ENCODE peak calls at places on chromosomes 2 and 18, in nine cellular contexts. M is SJSA1, G is astrocyte of the spinal cord, E is fibroblast of mammary gland, C is sigmoid colon, W is upper lobe of left lung, K is body of pancreas, N is GM12865, U is left ventricle myocardium inferior. V is an unnamed sample.

GRCh38 chr2:48482313-48482712 is 47.6 kb upstream of the STON1 start:
- DNase-seq in M (no peak), G (peak), E (peak), C (no peak), W (no peak), K (no peak), N (no peak), U (no peak), V (peak)

GRCh38 chr2:184560603-184561002 is 37.7 kb upstream of the ZNF804A start:
- DNase-seq in M (no peak), G (no peak), E (no peak), C (no peak), W (no peak), K (no peak), N (no peak), U (no peak), V (no peak)

GRCh38 chr2:216665717-216666116 is 29.6 kb downstream of the IGFBP5 start:
- DNase-seq in M (no peak), G (no peak), E (no peak), C (no peak), W (no peak), K (peak), N (no peak), U (no peak), V (peak)

GRCh38 chr2:71788186-71788525 is 334.8 kb downstream of the DYSF start:
- DNase-seq in M (peak), G (no peak), E (no peak), C (no peak), W (no peak), K (no peak), N (no peak), U (no peak), V (no peak)

GRCh38 chr2:103353754-103354153 is 591.9 kb downstream of the TMEM182 start:
- DNase-seq in M (no peak), G (no peak), E (no peak), C (no peak), W (no peak), K (no peak), N (no peak), U (no peak), V (no peak)

GRCh38 chr2:189613077-189613636 is 32.6 kb upstream of the SLC40A1 start:
- DNase-seq in M (peak), G (peak), E (peak), C (no peak), W (peak), K (peak), N (no peak), U (no peak), V (peak)

GRCh38 chr18:22765889-22766288 is 167.2 kb upstream of the RBBP8 start:
- DNase-seq in M (no peak), G (peak), E (no peak), C (no peak), W (no peak), K (no peak), N (no peak), U (no peak), V (peak)

GRCh38 chr2:31244101-31244500 is 10.1 kb downstream of the EHD3 start:
- DNase-seq in M (no peak), G (no peak), E (no peak), C (no peak), W (no peak), K (no peak), N (no peak), U (no peak), V (no peak)

GRCh38 chr2:85255813-85256581 is 71.8 kb downstream of the TGOLN2 start:
- DNase-seq in M (peak), G (peak), E (no peak), C (no peak), W (no peak), K (peak), N (no peak), U (no peak), V (peak)

GRCh38 chr18:10090668-10091067 is 176.9 kb downstream of the VAPA start:
- DNase-seq in M (no peak), G (no peak), E (no peak), C (no peak), W (no peak), K (no peak), N (no peak), U (no peak), V (no peak)

GRCh38 chr2:227160164-227160563 is 3.8 kb downstream of the COL4A4 start:
- DNase-seq in M (no peak), G (no peak), E (no peak), C (no peak), W (no peak), K (no peak), N (no peak), U (no peak), V (no peak)

GRCh38 chr18:56107821-56108485 is 520.0 kb upstream of the TCF4 start:
- DNase-seq in M (no peak), G (no peak), E (no peak), C (no peak), W (no peak), K (no peak), N (no peak), U (no peak), V (no peak)

GRCh38 chr2:163044116-163044515 is 205.5 kb upstream of the KCNH7 start:
- DNase-seq in M (no peak), G (no peak), E (no peak), C (no peak), W (no peak), K (no peak), N (no peak), U (no peak), V (no peak)

GRCh38 chr18:63974991-63975390 is 5.1 kb downstream of the SERPINB8 start:
- DNase-seq in M (no peak), G (peak), E (peak), C (no peak), W (no peak), K (no peak), N (peak), U (no peak), V (peak)

GRCh38 chr2:147100406-147101035 is 744.3 kb upstream of the ACVR2A start:
- DNase-seq in M (no peak), G (peak), E (peak), C (no peak), W (no peak), K (no peak), N (no peak), U (no peak), V (peak)

GRCh38 chr2:164538250-164538866 is 82.9 kb downstream of the GRB14 start:
- DNase-seq in M (no peak), G (peak), E (peak), C (no peak), W (no peak), K (no peak), N (peak), U (no peak), V (peak)

GRCh38 chr2:9419558-9419957 is 3.8 kb downstream of the ITGB1BP1 start:
- DNase-seq in M (no peak), G (no peak), E (no peak), C (no peak), W (no peak), K (no peak), N (no peak), U (no peak), V (no peak)

GRCh38 chr18:3451166-3451988 is 1.4 kb downstream of the TGIF1 start:
- DNase-seq in M (peak), G (peak), E (peak), C (peak), W (peak), K (peak), N (peak), U (peak), V (peak)

GRCh38 chr2:193929131-193929530 is 1727.9 kb upstream of the SLC39A10 start:
- DNase-seq in M (no peak), G (no peak), E (no peak), C (no peak), W (no peak), K (no peak), N (no peak), U (no peak), V (no peak)

GRCh38 chr2:220315098-220315785 is 687.8 kb downstream of the SLC4A3 start:
- DNase-seq in M (no peak), G (no peak), E (peak), C (no peak), W (no peak), K (no peak), N (no peak), U (no peak), V (no peak)

GRCh38 chr2:172772637-172773036 is 37.0 kb downstream of the RAPGEF4 start:
- DNase-seq in M (no peak), G (peak), E (peak), C (no peak), W (no peak), K (no peak), N (no peak), U (no peak), V (peak)

GRCh38 chr18:33212363-33212762 is 228.2 kb downstream of the CCDC178 start:
- DNase-seq in M (no peak), G (no peak), E (no peak), C (no peak), W (no peak), K (no peak), N (no peak), U (no peak), V (no peak)

GRCh38 chr2:25197336-25198208 is 29.2 kb upstream of the POMC start:
- DNase-seq in M (no peak), G (peak), E (no peak), C (no peak), W (no peak), K (no peak), N (no peak), U (no peak), V (no peak)

GRCh38 chr2:128602699-128603101 is 284.0 kb upstream of the HS6ST1 start:
- DNase-seq in M (no peak), G (no peak), E (no peak), C (no peak), W (peak), K (peak), N (no peak), U (peak), V (no peak)

GRCh38 chr2:5077479-5078089 is 614.6 kb upstream of the SOX11 start:
- DNase-seq in M (no peak), G (peak), E (no peak), C (no peak), W (no peak), K (no peak), N (no peak), U (no peak), V (peak)

GRCh38 chr2:43152186-43152585 is 74.2 kb downstream of the ZFP36L2 start:
- DNase-seq in M (no peak), G (no peak), E (no peak), C (no peak), W (no peak), K (no peak), N (no peak), U (no peak), V (no peak)

GRCh38 chr2:213225866-213226265 is 58.4 kb upstream of the SPAG16 start:
- DNase-seq in M (no peak), G (no peak), E (no peak), C (no peak), W (no peak), K (no peak), N (no peak), U (no peak), V (no peak)

GRCh38 chr2:177553176-177553909 is 160.8 kb downstream of the AGPS start:
- DNase-seq in M (no peak), G (peak), E (peak), C (no peak), W (no peak), K (no peak), N (no peak), U (no peak), V (peak)

GRCh38 chr2:168849610-168850009 is 40.6 kb downstream of the SPC25 start:
- DNase-seq in M (no peak), G (peak), E (peak), C (no peak), W (no peak), K (peak), N (peak), U (peak), V (peak)

GRCh38 chr18:48777026-48777736 is 173.6 kb downstream of the SMAD7 start:
- DNase-seq in M (no peak), G (peak), E (peak), C (peak), W (peak), K (peak), N (peak), U (peak), V (peak)

GRCh38 chr2:175205523-175205922 is 24.0 kb upstream of the ATP5MC3 start:
- DNase-seq in M (no peak), G (peak), E (peak), C (no peak), W (no peak), K (no peak), N (no peak), U (no peak), V (peak)

DNA sequence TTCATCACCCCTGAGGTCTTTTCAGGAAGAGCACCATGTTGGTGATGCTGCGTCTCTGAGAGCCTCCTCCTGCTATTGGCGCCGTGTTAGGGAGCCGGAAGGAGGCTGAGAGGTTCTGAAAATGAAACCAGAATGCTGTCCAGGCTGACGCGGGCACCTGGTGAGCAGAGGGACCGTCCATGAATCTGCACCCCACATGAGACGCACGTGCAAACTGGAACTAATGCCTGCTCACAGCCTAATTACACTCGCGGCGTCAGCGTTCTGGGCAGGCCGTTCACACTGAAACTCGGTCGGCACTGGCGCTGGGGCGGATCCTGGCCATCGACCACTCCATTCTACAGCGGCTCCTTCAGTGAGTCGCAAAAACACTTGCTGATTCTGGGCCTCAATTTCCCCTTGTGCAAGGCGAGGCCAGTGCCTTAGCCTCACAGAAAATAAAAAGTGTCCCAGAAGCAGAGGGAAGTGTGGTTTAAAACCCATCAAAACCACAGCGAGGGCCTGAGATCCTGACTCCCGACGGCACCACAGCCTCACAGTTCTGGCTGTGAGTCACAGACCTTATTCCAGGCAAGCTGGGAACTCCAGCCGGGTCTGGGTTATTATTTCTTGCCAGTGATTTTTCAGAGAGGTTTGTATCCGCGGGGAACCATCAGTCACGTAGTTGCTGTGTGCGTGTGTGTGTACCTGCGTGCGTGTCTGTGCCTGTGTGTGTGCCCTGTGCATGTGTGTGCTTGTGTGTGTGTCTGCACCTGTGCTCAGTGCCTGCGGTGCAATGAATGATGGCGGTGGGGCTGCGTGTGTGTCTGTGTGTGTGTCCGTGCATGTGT is 49.1 kb upstream of the CTDP1 start:
- DNase-seq in M (no peak), G (no peak), E (no peak), C (no peak), W (no peak), K (no peak), N (no peak), U (no peak), V (peak)
- H3K4me3 ChIP-seq in M (no peak), G (no peak), E (no peak), C (no peak), W (no peak), K (no peak), N (no peak), U (no peak), V (peak)

GRCh38 chr18:78981652-78981955 is 2.0 kb downstream of the SALL3 start:
- DNase-seq in M (no peak), G (no peak), E (no peak), C (no peak), W (no peak), K (no peak), N (no peak), U (no peak), V (no peak)
- H3K4me3 ChIP-seq in M (no peak), G (peak), E (no peak), C (no peak), W (no peak), K (no peak), N (no peak), U (no peak), V (no peak)

GRCh38 chr2:238231251-238231793 is 8.5 kb downstream of the HES6 start:
- DNase-seq in M (no peak), G (peak), E (peak), C (peak), W (peak), K (peak), N (peak), U (peak), V (peak)
- H3K4me3 ChIP-seq in M (no peak), G (peak), E (peak), C (peak), W (peak), K (peak), N (peak), U (peak), V (peak)

GRCh38 chr2:98467082-98467536 is 22.5 kb downstream of the INPP4A start:
- DNase-seq in M (no peak), G (no peak), E (no peak), C (peak), W (peak), K (no peak), N (no peak), U (no peak), V (no peak)

GRCh38 chr2:98469862-98470544 is 25.3 kb downstream of the INPP4A start:
- DNase-seq in M (no peak), G (no peak), E (peak), C (peak), W (no peak), K (no peak), N (peak), U (no peak), V (no peak)

GRCh38 chr2:98470851-98471255 is 26.2 kb downstream of the INPP4A start:
- DNase-seq in M (no peak), G (no peak), E (no peak), C (peak), W (no peak), K (no peak), N (peak), U (no peak), V (no peak)

GRCh38 chr2:98467652-98468051 is 23.0 kb downstream of the INPP4A start:
- DNase-seq in M (no peak), G (no peak), E (no peak), C (no peak), W (no peak), K (no peak), N (no peak), U (no peak), V (no peak)

GRCh38 chr2:98468621-98469236 is 24.1 kb downstream of the INPP4A start:
- DNase-seq in M (no peak), G (peak), E (peak), C (peak), W (no peak), K (no peak), N (peak), U (no peak), V (no peak)
- H3K4me3 ChIP-seq in M (no peak), G (no peak), E (no peak), C (no peak), W (no peak), K (no peak), N (no peak), U (no peak), V (no peak)

DNA sequence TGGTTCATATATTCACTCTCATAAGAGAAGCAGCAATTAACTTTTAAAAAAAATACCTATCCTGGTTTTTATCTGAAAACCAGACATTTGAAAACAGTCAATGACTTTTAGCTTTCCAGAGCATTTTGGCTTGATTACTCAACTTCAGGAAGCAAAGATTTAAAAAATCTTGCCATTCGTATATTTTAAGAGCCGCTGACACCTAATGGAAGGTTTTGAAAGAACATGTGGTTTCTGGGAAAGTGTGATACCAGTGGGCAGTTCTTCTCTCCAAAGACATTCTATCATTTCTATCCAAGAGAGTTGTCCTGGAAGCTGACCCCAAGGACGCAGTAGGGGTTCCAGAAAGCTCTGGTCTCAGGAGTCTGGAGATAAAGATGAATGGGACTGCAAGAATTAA is 234.7 kb downstream of the TTC32 start:
- DNase-seq in M (no peak), G (peak), E (peak), C (no peak), W (no peak), K (no peak), N (no peak), U (no peak), V (peak)
- H3K4me3 ChIP-seq in M (no peak), G (no peak), E (no peak), C (no peak), W (no peak), K (no peak), N (no peak), U (no peak), V (no peak)

GRCh38 chr2:200373973-200374416 is 67.5 kb downstream of the SPATS2L start:
- DNase-seq in M (no peak), G (no peak), E (no peak), C (no peak), W (peak), K (no peak), N (peak), U (no peak), V (no peak)
- H3K4me3 ChIP-seq in M (no peak), G (no peak), E (no peak), C (no peak), W (no peak), K (no peak), N (peak), U (no peak), V (no peak)

GRCh38 chr2:46708492-46708891 is 207.1 kb downstream of the MCFD2 start:
- DNase-seq in M (no peak), G (no peak), E (no peak), C (no peak), W (no peak), K (no peak), N (no peak), U (no peak), V (no peak)
- H3K4me3 ChIP-seq in M (no peak), G (no peak), E (no peak), C (no peak), W (no peak), K (no peak), N (no peak), U (no peak), V (no peak)

DNA sequence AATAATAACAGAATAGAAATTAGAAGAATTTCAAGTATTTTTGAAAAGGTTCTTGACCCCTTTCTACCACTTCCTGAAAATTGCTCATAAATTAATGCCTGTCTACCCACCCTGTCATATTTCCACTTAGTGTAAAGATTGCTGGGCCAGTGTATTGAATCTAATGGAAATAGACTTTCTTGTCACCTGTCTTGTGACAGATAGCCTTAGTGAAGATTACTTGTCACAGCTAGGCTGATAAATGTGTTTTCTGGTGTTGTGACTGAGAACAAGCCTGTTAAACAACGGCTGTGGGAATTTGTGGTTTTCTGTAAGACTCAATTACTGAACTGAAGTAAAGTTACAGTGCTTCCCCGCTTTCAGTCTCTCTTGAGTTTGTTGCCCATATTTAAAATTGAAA is 37.0 kb downstream of the PIK3C3 start:
- DNase-seq in M (no peak), G (no peak), E (no peak), C (no peak), W (no peak), K (no peak), N (peak), U (no peak), V (peak)
- H3K4me3 ChIP-seq in M (no peak), G (no peak), E (no peak), C (no peak), W (no peak), K (no peak), N (no peak), U (no peak), V (no peak)

V was measured in choroid plexus epithelial cell.